ENCODE peak calls at places on chromosomes 3 and 15, in four cellular contexts. N, Y, P and V are unnamed samples.

GRCh38 chr15:89630974-89631901 is 24.0 kb downstream of the KIF7 start:
- DNase-seq in Y (no peak), P (no peak), N (peak), V (no peak)

GRCh38 chr3:150729682-150730360 is 26.1 kb upstream of the ERICH6 start:
- DNase-seq in Y (no peak), P (no peak), N (no peak), V (no peak)

GRCh38 chr3:193764959-193765358 is 172.0 kb downstream of the OPA1 start:
- DNase-seq in Y (no peak), P (no peak), N (peak), V (peak)

GRCh38 chr3:183825380-183826161 is at the start of gene MAP6D1:
- DNase-seq in N (peak), P (peak), Y (no peak), V (peak)

GRCh38 chr15:55737373-55737772 is 5.6 kb downstream of the PRTG start:
- DNase-seq in P (peak), N (peak), Y (no peak), V (no peak)

GRCh38 chr3:177521305-177521704 is 324.0 kb upstream of the TBL1XR1 start:
- DNase-seq in P (no peak), Y (no peak), N (no peak), V (no peak)

GRCh38 chr3:143849854-143850549 is 1.7 kb upstream of the SLC9A9 start:
- DNase-seq in P (peak), N (no peak), Y (peak), V (peak)

GRCh38 chr15:33852570-33852969 is 115.7 kb upstream of the CHRM5 start:
- DNase-seq in N (no peak), P (peak), Y (no peak), V (peak)

GRCh38 chr3:15495461-15496340 is 25.8 kb downstream of the COLQ start:
- DNase-seq in Y (no peak), P (no peak), N (no peak), V (no peak)

GRCh38 chr15:63842626-63843025 is 8.9 kb upstream of the HERC1 start:
- DNase-seq in P (no peak), Y (no peak), N (no peak), V (no peak)

GRCh38 chr3:46124216-46125143 is 83.6 kb downstream of the CCR1 start:
- DNase-seq in P (peak), N (no peak), Y (peak), V (peak)

GRCh38 chr3:39170461-39170860 is 17.1 kb upstream of the CSRNP1 start:
- DNase-seq in P (no peak), N (no peak), Y (no peak), V (no peak)

GRCh38 chr3:4355401-4356224 is 52.4 kb downstream of the SETMAR start:
- DNase-seq in P (no peak), Y (no peak), N (peak), V (no peak)

GRCh38 chr3:50587806-50588758 is 18.8 kb downstream of the HEMK1 start:
- DNase-seq in P (no peak), Y (no peak), N (no peak), V (no peak)

GRCh38 chr3:161851941-161852566 is 355.4 kb downstream of the OTOL1 start:
- DNase-seq in Y (no peak), N (peak), P (peak), V (peak)

GRCh38 chr15:50996641-50997040 is 88.2 kb downstream of the AP4E1 start:
- DNase-seq in P (peak), N (no peak), Y (peak), V (peak)

GRCh38 chr15:73295630-73296286 is 73.0 kb downstream of the HCN4 start:
- DNase-seq in N (no peak), P (peak), Y (no peak), V (peak)

GRCh38 chr3:139935866-139936817 is 1.2 kb downstream of the CLSTN2 start:
- DNase-seq in N (peak), P (peak), Y (no peak), V (no peak)

GRCh38 chr3:50516048-50516871 is 12.8 kb upstream of the CACNA2D2 start:
- DNase-seq in Y (no peak), N (peak), P (peak), V (no peak)

GRCh38 chr3:101950510-101950909 is 101.2 kb downstream of the NFKBIZ start:
- DNase-seq in Y (peak), N (no peak), P (peak), V (peak)

GRCh38 chr3:154584041-154584440 is 154.1 kb upstream of the GPR149 start:
- DNase-seq in N (no peak), P (no peak), Y (no peak), V (no peak)

GRCh38 chr3:98846101-98846500 is 55.4 kb downstream of the DCBLD2 start:
- DNase-seq in N (no peak), Y (peak), P (peak), V (peak)

GRCh38 chr15:99425666-99426301 is 140.0 kb upstream of the MEF2A start:
- DNase-seq in P (peak), N (no peak), Y (no peak), V (no peak)
- TF ChIP-seq CTCF in P (peak), N (peak), Y (no peak), V (peak)

DNA sequence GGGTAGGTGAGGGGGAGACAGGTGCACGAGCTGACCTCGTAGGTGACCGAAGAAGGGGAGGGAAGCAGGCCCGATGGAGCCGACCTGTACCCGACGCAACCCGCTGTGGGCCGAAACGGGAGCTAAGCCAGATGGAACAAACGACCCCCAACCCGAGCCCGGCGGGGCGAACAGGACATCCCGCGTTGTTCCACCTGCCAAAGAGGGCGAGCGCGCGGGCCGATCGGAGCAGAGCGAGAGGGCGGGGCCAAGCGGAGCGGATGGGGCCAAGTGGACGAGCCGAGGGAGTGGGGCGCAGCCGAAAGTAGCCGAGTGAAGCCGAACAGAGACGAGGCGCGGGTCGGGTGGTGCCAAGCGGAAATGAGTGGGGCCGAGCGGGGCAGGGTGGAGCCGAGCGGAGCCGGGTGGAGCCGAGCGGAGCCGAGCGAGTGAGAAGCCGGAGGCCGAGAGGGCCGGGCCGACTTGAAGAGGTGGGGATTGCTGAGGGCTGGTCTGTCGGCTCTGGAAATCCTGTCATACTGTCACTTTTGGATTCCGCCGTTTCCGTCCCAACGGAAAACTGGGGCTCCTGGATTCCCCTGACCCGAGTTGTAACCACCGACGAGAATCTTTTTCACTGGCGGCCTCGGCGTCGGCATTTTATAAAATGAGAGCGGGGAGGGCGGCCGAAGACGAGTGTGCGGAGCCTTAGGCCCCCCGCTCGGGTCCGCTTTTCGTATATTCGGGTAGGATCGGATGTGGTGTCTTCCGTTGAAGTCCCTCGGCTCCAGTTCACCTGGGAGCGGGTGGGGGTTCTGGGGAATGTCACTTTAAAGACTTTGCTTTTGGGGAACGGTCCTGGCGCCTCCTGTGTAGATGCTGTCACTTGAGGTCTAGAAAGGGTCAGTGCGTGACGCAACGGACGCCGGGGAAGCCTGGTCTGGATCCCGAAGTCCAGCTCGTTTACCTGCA is 15.6 kb upstream of the WNT7A start:
- DNase-seq in N (peak), P (peak), Y (peak), V (peak)
- H3K4me3 ChIP-seq in N (peak), P (peak), Y (peak), V (peak)

GRCh38 chr15:75508741-75509532 is 57.4 kb upstream of the SIN3A start:
- DNase-seq in P (peak), Y (peak), N (peak), V (peak)
- TF ChIP-seq CTCF in P (peak), Y (peak), N (peak), V (peak)

DNA sequence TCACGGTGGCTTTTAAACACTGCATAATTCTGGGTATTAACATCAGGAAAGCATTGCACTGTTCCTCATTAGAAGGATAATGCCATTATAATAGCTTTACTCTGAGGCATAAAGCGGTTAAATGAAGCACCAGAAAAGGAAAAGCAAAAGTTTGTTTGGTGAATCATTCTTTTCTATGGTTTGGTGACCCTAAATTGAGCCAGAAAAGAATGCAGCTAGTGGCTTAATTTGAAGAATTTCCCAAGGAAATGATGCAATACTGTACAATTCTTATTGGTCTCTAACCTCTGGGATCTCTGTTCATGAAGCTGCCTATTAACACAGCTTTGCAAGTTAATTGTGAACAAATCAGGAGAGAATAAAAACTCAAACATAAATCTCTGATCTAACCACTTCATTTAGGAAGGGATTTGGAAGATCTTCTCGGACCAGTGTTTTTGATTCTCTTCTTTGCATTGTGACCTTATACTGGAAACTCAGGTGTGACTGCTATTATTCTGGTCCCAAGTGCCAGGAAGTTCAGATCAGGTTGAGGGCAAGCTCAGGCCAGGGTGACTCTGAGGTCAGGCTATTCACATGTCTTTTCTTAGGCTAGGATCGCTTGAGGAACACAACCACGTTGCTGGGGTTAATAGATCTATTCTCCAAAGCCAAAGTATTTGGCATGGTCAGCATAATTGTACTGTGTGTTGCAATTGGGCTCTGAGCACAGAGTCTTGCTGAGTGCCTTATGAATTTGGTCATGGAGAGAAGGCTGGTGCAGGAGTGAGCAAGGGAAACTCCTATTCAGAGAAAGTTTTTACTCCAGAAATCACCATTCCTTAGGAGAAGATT is 11.3 kb upstream of the DLG1 start:
- DNase-seq in Y (peak), N (no peak), P (peak), V (peak)
- H3K4me3 ChIP-seq in Y (no peak), N (peak), P (no peak), V (no peak)

GRCh38 chr15:75349851-75350588 is 3.2 kb downstream of the NEIL1 start:
- DNase-seq in N (no peak), Y (no peak), P (no peak), V (no peak)

GRCh38 chr15:75348034-75348562 is 1.3 kb downstream of the NEIL1 start:
- DNase-seq in P (no peak), N (peak), Y (no peak), V (no peak)

GRCh38 chr15:75348563-75349350 is 1.9 kb downstream of the NEIL1 start:
- DNase-seq in Y (no peak), N (peak), P (no peak), V (no peak)

GRCh38 chr15:75346796-75347221 is at the start of gene NEIL1:
- DNase-seq in Y (no peak), N (no peak), P (no peak), V (no peak)

DNA sequence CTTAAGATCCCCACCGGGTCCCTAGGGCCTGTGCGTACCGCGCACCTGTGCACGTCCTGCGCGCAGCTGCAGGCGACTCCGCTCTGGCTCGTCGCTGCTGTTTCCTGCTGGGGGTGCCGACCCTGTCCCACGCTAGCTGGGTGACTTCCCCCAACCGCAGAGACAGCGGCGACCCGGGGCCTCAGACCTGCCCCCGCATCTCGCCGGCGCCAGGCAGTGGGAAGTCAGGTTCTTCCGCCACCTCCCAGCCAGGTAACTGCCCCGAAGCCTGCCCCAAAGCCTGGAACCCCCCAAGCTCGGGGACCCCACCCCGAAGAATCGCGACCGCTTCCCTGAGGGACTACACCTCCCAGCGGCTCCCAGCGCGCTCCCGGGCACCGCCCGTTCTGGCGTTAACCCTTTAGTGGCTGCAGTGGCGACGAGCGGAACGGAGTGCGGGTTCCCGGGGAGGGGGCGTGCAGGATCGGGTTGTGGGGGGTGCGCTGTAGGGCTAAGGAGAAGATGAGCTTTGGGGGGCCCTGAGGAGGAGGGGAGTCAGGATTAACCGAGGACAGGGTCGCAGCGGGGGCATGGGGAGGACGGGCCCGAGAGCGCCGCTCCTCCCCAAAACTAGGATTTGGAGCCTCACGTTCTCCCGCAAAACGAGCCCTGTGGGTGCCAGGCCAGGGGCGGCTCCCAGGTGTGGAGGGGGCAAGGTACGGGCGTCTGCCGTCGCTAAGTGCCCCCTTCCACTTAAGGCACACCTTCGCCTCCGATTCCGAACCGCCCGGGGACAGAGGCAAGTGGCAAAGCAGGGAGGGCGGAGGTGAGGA is 589 bp downstream of the NEIL1 start:
- DNase-seq in Y (no peak), N (peak), P (peak), V (no peak)
- TF ChIP-seq CTCF in Y (no peak), N (no peak), P (no peak), V (no peak)

GRCh38 chr3:51637144-51637940 is 33.7 kb upstream of the TEX264 start:
- DNase-seq in N (no peak), Y (no peak), P (no peak), V (no peak)
- H3K4me3 ChIP-seq in N (no peak), Y (no peak), P (no peak), V (no peak)